ENCODE peak calls at places on chromosomes 6 and 20, in nine cellular contexts. F is heart right ventricle, S is psoas muscle, J is tibial nerve, G is colonic mucosa, W is endothelial cell of umbilical vein, H is ascending aorta, C is testis, I is HCT116. D is an unnamed sample.

GRCh38 chr6:3393796-3394195 is 63.1 kb downstream of the SLC22A23 start:
- DNase-seq in F (no peak), S (no peak), J (no peak), G (no peak), W (no peak), H (no peak), C (no peak), I (no peak), D (no peak)

GRCh38 chr6:157513619-157514485 is 132.9 kb downstream of the ZDHHC14 start:
- DNase-seq in F (no peak), S (no peak), J (no peak), G (no peak), W (peak; percentile 74), H (no peak), C (no peak), I (no peak), D (no peak)

GRCh38 chr20:46894971-46895905 is 595 bp downstream of the EYA2 start:
- DNase-seq in F (peak; percentile 12), S (peak; percentile 17), J (no peak), G (peak; percentile 50), W (no peak), H (no peak), C (peak; percentile 71), I (no peak), D (peak; percentile 64)

GRCh38 chr6:53651764-53652401 is 13.7 kb downstream of the KLHL31 start:
- DNase-seq in F (peak; percentile 65), S (peak; percentile 73), J (peak; percentile 23), G (peak; percentile 86), W (peak; percentile 64), H (peak; percentile 24), C (peak; percentile 84), I (peak; percentile 88), D (peak; percentile 52)

GRCh38 chr6:7557652-7558051 is 16.2 kb downstream of the DSP start:
- DNase-seq in F (no peak), S (no peak), J (no peak), G (no peak), W (no peak), H (no peak), C (no peak), I (no peak), D (no peak)

GRCh38 chr20:15760217-15760567 is 813.1 kb downstream of the KIF16B start:
- DNase-seq in F (no peak), S (no peak), J (no peak), G (no peak), W (no peak), H (no peak), C (no peak), I (no peak), D (peak; percentile 8)

GRCh38 chr20:19735446-19735845 is 22.6 kb upstream of the RIN2 start:
- DNase-seq in F (peak; percentile 65), S (peak; percentile 78), J (peak; percentile 72), G (peak; percentile 82), W (peak; percentile 94), H (peak; percentile 43), C (peak; percentile 30), I (peak; percentile 19), D (peak; percentile 88)

GRCh38 chr20:939606-940005 is 23.5 kb upstream of the ANGPT4 start:
- DNase-seq in F (no peak), S (no peak), J (no peak), G (no peak), W (no peak), H (no peak), C (no peak), I (no peak), D (no peak)

GRCh38 chr6:118645395-118645794 is 6.0 kb downstream of the CEP85L start:
- DNase-seq in F (no peak), S (no peak), J (peak; percentile 28), G (no peak), W (no peak), H (no peak), C (peak; percentile 73), I (no peak), D (no peak)

GRCh38 chr6:163750436-163751031 is 336.0 kb downstream of the QKI start:
- DNase-seq in F (peak; percentile 42), S (no peak), J (no peak), G (no peak), W (no peak), H (no peak), C (no peak), I (no peak), D (no peak)

GRCh38 chr6:113184736-113185135 is 672.4 kb upstream of the MARCKS start:
- DNase-seq in F (peak; percentile 64), S (no peak), J (no peak), G (no peak), W (no peak), H (no peak), C (no peak), I (no peak), D (no peak)

GRCh38 chr20:50425076-50425475 is 85.1 kb upstream of the PTPN1 start:
- DNase-seq in F (no peak), S (peak; percentile 54), J (no peak), G (no peak), W (no peak), H (no peak), C (peak; percentile 80), I (peak; percentile 42), D (no peak)

GRCh38 chr6:167699141-167700036 is 127.3 kb upstream of the AFDN start:
- DNase-seq in F (peak; percentile 76), S (peak; percentile 72), J (peak; percentile 50), G (peak; percentile 70), W (peak; percentile 87), H (peak; percentile 41), C (peak; percentile 60), I (no peak), D (peak; percentile 71)

GRCh38 chr6:31651602-31652191 is 764 bp downstream of the BAG6 start:
- DNase-seq in F (no peak), S (no peak), J (peak; percentile 75), G (peak; percentile 78), W (peak; percentile 84), H (no peak), C (peak; percentile 87), I (peak; percentile 55), D (peak; percentile 85)

DNA sequence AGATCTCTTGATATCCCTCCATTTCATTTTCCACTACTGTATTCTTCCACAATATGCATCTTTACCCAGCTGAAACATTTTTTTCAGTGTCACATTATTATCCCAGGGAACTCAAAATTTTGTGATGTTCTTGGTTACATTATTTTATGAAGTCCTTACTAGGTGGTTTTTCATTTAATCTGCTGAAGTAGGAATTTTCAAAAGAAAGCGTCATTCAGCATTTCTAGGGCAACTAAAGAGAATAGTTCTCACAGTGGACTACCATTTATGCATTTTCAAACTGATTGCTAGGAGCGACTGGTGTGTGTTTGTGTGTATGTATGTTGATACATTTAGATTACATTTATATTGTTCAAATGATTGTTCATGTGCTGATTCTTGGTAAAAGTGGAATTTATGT is 2.4 kb upstream of the TMEM30A start:
- DNase-seq in F (no peak), S (no peak), J (no peak), G (no peak), W (no peak), H (no peak), C (no peak), I (no peak), D (no peak)
- H3K27ac ChIP-seq in F (no peak overlapping the region), S (no peak overlapping the region), J (no peak overlapping the region), G (no peak overlapping the region), W (no peak overlapping the region), H (no peak overlapping the region), C (no peak overlapping the region), I (no peak overlapping the region), D (peak overlapping the region; percentile 20)

GRCh38 chr6:38708483-38708882 is 5.5 kb upstream of the GLO1 start:
- DNase-seq in F (no peak), S (no peak), J (no peak), G (no peak), W (peak; percentile 71), H (no peak), C (no peak), I (no peak), D (no peak)
- TF ChIP-seq CTCF in F (no peak), S (no peak), J (no peak), G (no peak), W (no peak), H (no peak), C (no peak), I (no peak), D (no peak)

GRCh38 chr6:150720774-150721233 is 121.1 kb downstream of the PLEKHG1 start:
- DNase-seq in F (no peak), S (no peak), J (no peak), G (no peak), W (no peak), H (no peak), C (peak; percentile 42), I (peak; percentile 73), D (no peak)
- H3K4me1 ChIP-seq in F (peaks cover 20% of the 10 kb centered on the region), S (no peaks in the 10 kb centered on the region), J (no peaks in the 10 kb centered on the region), G (no peaks in the 10 kb centered on the region), W (no peaks in the 10 kb centered on the region), H (no peaks in the 10 kb centered on the region), C (peaks cover 17% of the 10 kb centered on the region), I (peaks cover 32% of the 10 kb centered on the region), D (no peaks in the 10 kb centered on the region)

GRCh38 chr20:3934628-3935027 is 45.4 kb downstream of the PANK2 start:
- DNase-seq in F (no peak), S (no peak), J (no peak), G (no peak), W (no peak), H (no peak), C (no peak), I (no peak), D (no peak)

GRCh38 chr20:3932277-3933073 is 43.3 kb downstream of the PANK2 start:
- DNase-seq in F (no peak), S (no peak), J (no peak), G (no peak), W (peak; percentile 82), H (no peak), C (no peak), I (no peak), D (no peak)

GRCh38 chr20:3935295-3935955 is 46.2 kb downstream of the PANK2 start:
- DNase-seq in F (peak; percentile 36), S (peak; percentile 42), J (no peak), G (no peak), W (no peak), H (no peak), C (peak; percentile 79), I (no peak), D (no peak)

GRCh38 chr20:3931664-3932063 is 42.5 kb downstream of the PANK2 start:
- DNase-seq in F (no peak), S (no peak), J (no peak), G (no peak), W (no peak), H (no peak), C (no peak), I (no peak), D (no peak)

GRCh38 chr20:3933126-3933684 is 44.0 kb downstream of the PANK2 start:
- DNase-seq in F (no peak), S (no peak), J (no peak), G (no peak), W (no peak), H (no peak), C (no peak), I (no peak), D (no peak)
- H3K27ac ChIP-seq in F (peak overlapping the region; percentile 82), S (peak overlapping the region; percentile 65), J (peak overlapping the region; percentile 62), G (no peak overlapping the region), W (no peak overlapping the region), H (peak overlapping the region; percentile 69), C (peak overlapping the region; percentile 22), I (no peak overlapping the region), D (no peak overlapping the region)

D was measured in cardiac muscle cell.